ENCODE peak calls at places on chromosome 21, in five cellular contexts. S is heart left ventricle, M is SJSA1, Y is pancreas, N is DMS79. U is an unnamed sample.
A peak's percentile ranks its signal among the peaks of the same experiment; 100 is the strongest.

GRCh38 chr21:41957991-41958766 is 4.4 kb upstream of the C2CD2 start:
- DNase-seq in S (peak; percentile 88), M (peak; percentile 84), Y (peak; percentile 44), N (peak; percentile 72), U (peak; percentile 77)

GRCh38 chr21:25733859-25734653 is 648 bp downstream of the ATP5PF start:
- DNase-seq in S (no peak), M (no peak), Y (peak; percentile 12), N (no peak), U (no peak)

GRCh38 chr21:25790122-25790951 is 55.6 kb downstream of the GABPA start:
- DNase-seq in S (no peak), M (no peak), Y (no peak), N (peak; percentile 31), U (no peak)

GRCh38 chr21:45300786-45301520 is 13.3 kb upstream of the POFUT2 start:
- DNase-seq in S (no peak), M (no peak), Y (no peak), N (no peak), U (no peak)

GRCh38 chr21:34707876-34708325 is 39.1 kb downstream of the CLIC6 start:
- DNase-seq in S (no peak), M (no peak), Y (no peak), N (no peak), U (no peak)

GRCh38 chr21:37606549-37606948 is 240.0 kb downstream of the DYRK1A start:
- DNase-seq in S (no peak), M (no peak), Y (no peak), N (no peak), U (no peak)

GRCh38 chr21:46498335-46499050 is 39.8 kb downstream of the DIP2A start:
- DNase-seq in S (no peak), M (peak; percentile 49), Y (no peak), N (no peak), U (no peak)

GRCh38 chr21:24188511-24188910 is 1418.8 kb downstream of the MRPL39 start:
- DNase-seq in S (no peak), M (no peak), Y (no peak), N (no peak), U (no peak)

GRCh38 chr21:38614558-38614957 is 116.3 kb upstream of the ERG start:
- DNase-seq in S (no peak), M (no peak), Y (no peak), N (no peak), U (no peak)

GRCh38 chr21:14603202-14603601 is 57.1 kb upstream of the SAMSN1 start:
- DNase-seq in S (no peak), M (no peak), Y (no peak), N (no peak), U (no peak)

GRCh38 chr21:29092102-29092959 is 18.9 kb upstream of the CCT8 start:
- DNase-seq in S (no peak), M (no peak), Y (no peak), N (no peak), U (no peak)

GRCh38 chr21:43719748-43720538 is 1.0 kb downstream of the PDXK start:
- DNase-seq in S (peak; percentile 42), M (no peak), Y (peak; percentile 35), N (no peak), U (no peak)

GRCh38 chr21:22813201-22813600 is 1815.0 kb downstream of the NCAM2 start:
- DNase-seq in S (no peak), M (no peak), Y (no peak), N (no peak), U (no peak)

GRCh38 chr21:34840693-34841092 is 171.9 kb downstream of the CLIC6 start:
- DNase-seq in S (no peak), M (no peak), Y (no peak), N (no peak), U (no peak)

GRCh38 chr21:21715286-21715969 is 717.2 kb downstream of the NCAM2 start:
- DNase-seq in S (no peak), M (no peak), Y (no peak), N (no peak), U (peak; percentile 7)

GRCh38 chr21:45255381-45256020 is 32.2 kb downstream of the POFUT2 start:
- DNase-seq in S (no peak), M (no peak), Y (no peak), N (no peak), U (no peak)

GRCh38 chr21:15010645-15011044 is 54.2 kb downstream of the NRIP1 start:
- DNase-seq in S (no peak), M (no peak), Y (no peak), N (no peak), U (no peak)

GRCh38 chr21:38853421-38853919 is 47.7 kb downstream of the ETS2 start:
- DNase-seq in S (peak; percentile 38), M (peak; percentile 77), Y (no peak), N (peak; percentile 41), U (peak; percentile 41)

GRCh38 chr21:35139382-35139715 is 90.2 kb upstream of the RUNX1 start:
- DNase-seq in S (no peak), M (no peak), Y (no peak), N (no peak), U (no peak)

GRCh38 chr21:17660449-17660848 is 47.7 kb upstream of the BTG3 start:
- DNase-seq in S (no peak), M (no peak), Y (no peak), N (no peak), U (no peak)

GRCh38 chr21:34054259-34054658 is 19.1 kb upstream of the MRPS6 start:
- DNase-seq in S (no peak), M (no peak), Y (no peak), N (no peak), U (no peak)

GRCh38 chr21:33265664-33266049 is 510 bp upstream of the IL10RB start:
- DNase-seq in S (peak; percentile 53), M (no peak), Y (no peak), N (no peak), U (no peak)

GRCh38 chr21:14582934-14583628 is 37.0 kb upstream of the SAMSN1 start:
- DNase-seq in S (no peak), M (no peak), Y (no peak), N (no peak), U (no peak)

GRCh38 chr21:46004168-46004861 is 22.7 kb downstream of the COL6A1 start:
- DNase-seq in S (peak; percentile 16), M (no peak), Y (no peak), N (no peak), U (no peak)

GRCh38 chr21:34243562-34243961 is 120.2 kb upstream of the KCNE2 start:
- DNase-seq in S (no peak), M (no peak), Y (no peak), N (no peak), U (no peak)

GRCh38 chr21:24217141-24217540 is 1390.1 kb downstream of the MRPL39 start:
- DNase-seq in S (no peak), M (no peak), Y (no peak), N (no peak), U (no peak)

GRCh38 chr21:31078796-31079195 is 40.5 kb upstream of the KRTAP19-8 start:
- DNase-seq in S (no peak), M (no peak), Y (no peak), N (no peak), U (no peak)

GRCh38 chr21:29938968-29939858 is 583 bp downstream of the GRIK1 start:
- DNase-seq in S (no peak), M (no peak), Y (no peak), N (no peak), U (no peak)

GRCh38 chr21:44525431-44526095 is 14.4 kb downstream of the KRTAP10-1 start:
- DNase-seq in S (peak; percentile 12), M (no peak), Y (no peak), N (no peak), U (no peak)

GRCh38 chr21:45935628-45936027 is 45.9 kb upstream of the COL6A1 start:
- DNase-seq in S (no peak), M (no peak), Y (no peak), N (no peak), U (no peak)

GRCh38 chr21:31332525-31332924 is 11.5 kb downstream of the TIAM1 start:
- DNase-seq in S (no peak), M (no peak), Y (no peak), N (no peak), U (no peak)

GRCh38 chr21:41769521-41769920 is 2.7 kb upstream of the RIPK4 start:
- DNase-seq in S (no peak), M (no peak), Y (no peak), N (no peak), U (no peak)

U was measured in smooth muscle cell of the brain vasculature.